ENCODE peak calls at places on chromosomes 5 and 9, in six cellular contexts. R is psoas muscle; W is hepatocyte; D is foreskin keratinocyte; T is CD4-positive, alpha-beta T cell; P is fibroblast of lung. S is an unnamed sample.

GRCh38 chr5:121915765-121916164 is 46.0 kb upstream of the SRFBP1 start:
- DNase-seq in W (no peak), R (no peak), D (no peak), P (no peak), T (no peak), S (no peak)

GRCh38 chr5:134138416-134139376 is 24.2 kb downstream of the TCF7 start:
- DNase-seq in T (peak; percentile 19), R (no peak), W (no peak), D (peak; percentile 59), P (no peak), S (no peak)

GRCh38 chr9:121943463-121943862 is 149.6 kb downstream of the TTLL11 start:
- DNase-seq in R (no peak), T (no peak), D (no peak), P (no peak), W (no peak), S (no peak)

GRCh38 chr5:67246108-67246507 is 49.5 kb upstream of the CD180 start:
- DNase-seq in T (no peak), P (peak; percentile 95), R (no peak), W (peak; percentile 88), D (no peak), S (peak; percentile 73)

GRCh38 chr5:132850066-132850465 is 16.2 kb downstream of the GDF9 start:
- DNase-seq in D (no peak), P (no peak), R (no peak), T (no peak), W (no peak), S (no peak)

GRCh38 chr9:108684288-108685025 is 171.3 kb downstream of the ACTL7B start:
- DNase-seq in T (no peak), R (no peak), D (no peak), P (no peak), W (no peak), S (no peak)

GRCh38 chr5:7667216-7667767 is 183.6 kb downstream of the CFAP90 start:
- DNase-seq in W (no peak), T (no peak), D (peak; percentile 83), R (no peak), P (no peak), S (no peak)

GRCh38 chr9:89606567-89607311 is 1.9 kb downstream of the GADD45G start:
- DNase-seq in W (peak; percentile 63), R (peak; percentile 55), D (peak; percentile 16), P (peak; percentile 7), T (no peak), S (peak; percentile 80)

GRCh38 chr5:24823625-24824024 is 178.8 kb upstream of the CDH10 start:
- DNase-seq in P (no peak), T (no peak), R (no peak), W (no peak), D (peak; percentile 81), S (no peak)

GRCh38 chr5:35963381-35963843 is 25.0 kb upstream of the CAPSL start:
- DNase-seq in P (peak; percentile 5), W (peak; percentile 16), R (no peak), D (no peak), T (no peak), S (no peak)

GRCh38 chr9:15306068-15306756 is 804 bp downstream of the TTC39B start:
- DNase-seq in P (peak; percentile 63), R (peak; percentile 60), D (peak; percentile 64), T (peak; percentile 37), W (peak; percentile 84), S (peak; percentile 78)

GRCh38 chr5:66582499-66582898 is 13.7 kb upstream of the MAST4 start:
- DNase-seq in D (peak; percentile 91), R (no peak), P (no peak), W (no peak), T (no peak), S (no peak)

GRCh38 chr9:99253772-99254431 is 31.8 kb downstream of the SEC61B start:
- DNase-seq in P (no peak), T (peak; percentile 9), R (peak; percentile 28), D (peak; percentile 66), W (no peak), S (no peak)

GRCh38 chr5:61653802-61654580 is 321.9 kb downstream of the ZSWIM6 start:
- DNase-seq in W (no peak), P (no peak), T (no peak), D (no peak), R (no peak), S (no peak)

GRCh38 chr9:88660611-88661010 is 125.6 kb downstream of the NXNL2 start:
- DNase-seq in D (peak; percentile 18), W (peak; percentile 44), P (peak; percentile 52), T (no peak), R (no peak), S (no peak)

GRCh38 chr5:146710348-146710747 is 168.2 kb downstream of the PPP2R2B start:
- DNase-seq in T (no peak), W (no peak), D (peak; percentile 61), R (no peak), P (no peak), S (no peak)

GRCh38 chr5:180049357-180049673 is 22.2 kb downstream of the RNF130 start:
- DNase-seq in D (no peak), P (no peak), R (no peak), W (no peak), T (no peak), S (no peak)

GRCh38 chr9:131279927-131280530 is 3.7 kb upstream of the FAM78A start:
- DNase-seq in R (no peak), W (no peak), T (no peak), P (no peak), D (no peak), S (no peak)

GRCh38 chr5:159345336-159345735 is 15.0 kb upstream of the IL12B start:
- DNase-seq in T (no peak), P (no peak), R (no peak), D (no peak), W (no peak), S (no peak)

GRCh38 chr9:37555786-37556185 is 20.4 kb downstream of the FBXO10 start:
- DNase-seq in P (peak; percentile 20), T (no peak), R (no peak), D (no peak), W (no peak), S (no peak)

GRCh38 chr9:36877239-36877638 is 156.8 kb downstream of the PAX5 start:
- DNase-seq in D (no peak), T (no peak), R (no peak), W (no peak), P (no peak), S (no peak)

GRCh38 chr9:74120061-74120460 is 377.1 kb upstream of the RORB start:
- DNase-seq in P (no peak), D (no peak), W (no peak), R (no peak), T (no peak), S (no peak)

GRCh38 chr9:74125916-74126315 is 371.2 kb upstream of the RORB start:
- DNase-seq in R (no peak), T (no peak), D (no peak), W (no peak), P (no peak), S (no peak)

GRCh38 chr9:74120470-74120869 is 376.7 kb upstream of the RORB start:
- DNase-seq in W (no peak), R (no peak), D (no peak), T (no peak), P (no peak), S (no peak)

GRCh38 chr9:74122661-74123060 is 374.5 kb upstream of the RORB start:
- DNase-seq in R (no peak), P (no peak), W (no peak), T (no peak), D (no peak), S (no peak)

DNA sequence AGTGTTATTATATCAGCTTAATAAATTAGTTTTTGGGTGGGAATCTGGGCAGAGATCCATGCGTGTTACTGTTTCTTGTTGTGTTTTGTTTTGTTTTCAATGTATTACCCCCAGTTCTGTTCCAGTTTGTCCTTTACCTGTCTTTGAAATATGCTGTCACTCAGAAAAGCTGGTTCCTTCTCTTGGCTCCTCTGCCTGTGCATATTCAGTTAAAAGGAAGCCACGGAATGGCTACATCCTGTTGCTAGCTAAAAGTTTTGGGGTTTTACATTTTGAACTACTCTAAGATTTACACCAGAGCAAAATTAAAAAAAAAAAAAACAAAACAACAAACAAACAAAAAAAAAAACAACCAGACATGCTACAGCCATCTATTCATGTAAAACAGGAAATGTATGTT is 374.9 kb upstream of the RORB start:
- DNase-seq in W (no peak), D (no peak), P (no peak), T (no peak), R (no peak), S (no peak)
- TF ChIP-seq CTCF in W (no peak), D (no peak), P (no peak), T (no peak), R (no peak), S (no peak)

GRCh38 chr5:65262590-65263189 is 219.0 kb downstream of the ADAMTS6 start:
- DNase-seq in T (no peak), R (no peak), P (peak; percentile 91), D (no peak), W (peak; percentile 46), S (no peak)
- H3K27ac ChIP-seq in T (no peak overlapping the region), R (no peak overlapping the region), P (peak overlapping the region; percentile 3), D (no peak overlapping the region), W (peak overlapping the region; percentile 32), S (no peak overlapping the region)

GRCh38 chr9:123999668-124000067 is 11.9 kb upstream of the LHX2 start:
- DNase-seq in R (no peak), W (no peak), T (no peak), P (no peak), D (no peak), S (no peak)

GRCh38 chr9:123997665-123998277 is 13.8 kb upstream of the LHX2 start:
- DNase-seq in R (no peak), D (peak; percentile 51), W (no peak), T (no peak), P (no peak), S (peak; percentile 34)

GRCh38 chr9:123998970-123999621 is 12.5 kb upstream of the LHX2 start:
- DNase-seq in R (no peak), W (no peak), D (no peak), P (no peak), T (no peak), S (no peak)

GRCh38 chr9:123998278-123998925 is 13.2 kb upstream of the LHX2 start:
- DNase-seq in D (no peak), W (no peak), P (no peak), R (no peak), T (no peak), S (no peak)

GRCh38 chr9:123996731-123997421 is 14.7 kb upstream of the LHX2 start:
- DNase-seq in P (no peak), W (no peak), D (no peak), R (no peak), T (no peak), S (no peak)
- H3K27me3 ChIP-seq in P (peaks cover 52% of the 10 kb centered on the region), W (peaks cover 76% of the 10 kb centered on the region), D (peaks cover 76% of the 10 kb centered on the region), R (no peaks in the 10 kb centered on the region), T (peaks cover 67% of the 10 kb centered on the region), S (peaks cover 40% of the 10 kb centered on the region)

GRCh38 chr5:32836176-32836575 is 125.1 kb downstream of the NPR3 start:
- DNase-seq in D (no peak), T (no peak), R (no peak), W (no peak), P (no peak), S (no peak)
- TF ChIP-seq CTCF in D (no peak), T (no peak), R (no peak), W (no peak), P (no peak), S (no peak)

GRCh38 chr9:124760719-124761118 is 10.4 kb downstream of the NR6A1 start:
- DNase-seq in D (no peak), R (no peak), W (no peak), P (no peak), T (no peak), S (no peak)
- H3K27ac ChIP-seq in D (no peak overlapping the region), R (no peak overlapping the region), W (no peak overlapping the region), P (no peak overlapping the region), T (no peak overlapping the region), S (no peak overlapping the region)

GRCh38 chr5:136994154-136994553 is 505.0 kb downstream of the SPOCK1 start:
- DNase-seq in W (no peak), T (no peak), P (no peak), D (no peak), R (no peak), S (no peak)
- H3K27me3 ChIP-seq in W (no peaks in the 10 kb centered on the region), T (no peaks in the 10 kb centered on the region), P (no peaks in the 10 kb centered on the region), D (no peaks in the 10 kb centered on the region), R (no peaks in the 10 kb centered on the region), S (no peaks in the 10 kb centered on the region)

S was measured in prostate gland.